ENCODE peak calls at places on chromosomes 2 and 18, in four cellular contexts. One of them, this sample, is unnamed.

GRCh38 chr2:218166791-218167190 is at the start of gene CXCR1:
- DNase-seq in GM12865: peak
- DNase-seq in SHP77: no peak
- DNase-seq in NCI-H774: no peak
- DNase-seq in this sample: no peak

GRCh38 chr2:177239934-177240600 is 24.5 kb downstream of the NFE2L2 start:
- DNase-seq in GM12865: peak
- DNase-seq in SHP77: no peak
- DNase-seq in NCI-H774: peak
- DNase-seq in this sample: peak

GRCh38 chr2:129709030-129709955 is 270.2 kb upstream of the RAB6C start:
- DNase-seq in GM12865: no peak
- DNase-seq in SHP77: no peak
- DNase-seq in NCI-H774: no peak
- DNase-seq in this sample: no peak

GRCh38 chr18:27313678-27314077 is 128.6 kb upstream of the CHST9 start:
- DNase-seq in GM12865: no peak
- DNase-seq in SHP77: no peak
- DNase-seq in NCI-H774: no peak
- DNase-seq in this sample: no peak

GRCh38 chr2:151228847-151229497 is 32.7 kb downstream of the RBM43 start:
- DNase-seq in GM12865: no peak
- DNase-seq in SHP77: no peak
- DNase-seq in NCI-H774: no peak
- DNase-seq in this sample: no peak

GRCh38 chr2:128452536-128453530 is 134.2 kb upstream of the HS6ST1 start:
- DNase-seq in GM12865: no peak
- DNase-seq in SHP77: no peak
- DNase-seq in NCI-H774: no peak
- DNase-seq in this sample: no peak

GRCh38 chr2:64604929-64605550 is 48.7 kb downstream of the SERTAD2 start:
- DNase-seq in GM12865: no peak
- DNase-seq in SHP77: no peak
- DNase-seq in NCI-H774: no peak
- DNase-seq in this sample: no peak

GRCh38 chr18:31040982-31041345 is 1.6 kb downstream of the DSC3 start:
- DNase-seq in GM12865: no peak
- DNase-seq in SHP77: no peak
- DNase-seq in NCI-H774: no peak
- DNase-seq in this sample: no peak

GRCh38 chr18:74310411-74310810 is 5.2 kb upstream of the C18orf63 start:
- DNase-seq in GM12865: peak
- DNase-seq in SHP77: peak
- DNase-seq in NCI-H774: no peak
- DNase-seq in this sample: peak

GRCh38 chr18:23933407-23933806 is 81.1 kb upstream of the TTC39C start:
- DNase-seq in GM12865: no peak
- DNase-seq in SHP77: no peak
- DNase-seq in NCI-H774: no peak
- DNase-seq in this sample: no peak

GRCh38 chr2:501130-501529 is 176.1 kb downstream of the TMEM18 start:
- DNase-seq in GM12865: no peak
- DNase-seq in SHP77: no peak
- DNase-seq in NCI-H774: no peak
- DNase-seq in this sample: no peak

GRCh38 chr2:25131567-25132295 is 36.6 kb downstream of the POMC start:
- DNase-seq in GM12865: no peak
- DNase-seq in SHP77: no peak
- DNase-seq in NCI-H774: no peak
- DNase-seq in this sample: no peak

GRCh38 chr2:188852752-188853151 is 121.4 kb upstream of the COL3A1 start:
- DNase-seq in GM12865: no peak
- DNase-seq in SHP77: no peak
- DNase-seq in NCI-H774: no peak
- DNase-seq in this sample: no peak

GRCh38 chr2:24915796-24916195 is 4.2 kb downstream of the ADCY3 start:
- DNase-seq in GM12865: no peak
- DNase-seq in SHP77: no peak
- DNase-seq in NCI-H774: no peak
- DNase-seq in this sample: no peak

GRCh38 chr18:9743200-9744016 is 35.3 kb downstream of the RAB31 start:
- DNase-seq in GM12865: no peak
- DNase-seq in SHP77: no peak
- DNase-seq in NCI-H774: no peak
- DNase-seq in this sample: peak

GRCh38 chr2:121195036-121195435 is 90.0 kb downstream of the TFCP2L1 start:
- DNase-seq in GM12865: no peak
- DNase-seq in SHP77: no peak
- DNase-seq in NCI-H774: no peak
- DNase-seq in this sample: no peak